ENCODE peak calls at places on chromosomes 16 and 17, in five cellular contexts. J is substantia nigra; N is HTR-8/SVneo; P is cardiac fibroblast; Q is stimulated activated CD8-positive, alpha-beta memory T cell treated with anti-CD3 and anti-CD28 coated beads, Interleukin-4, amount 100 ng/mL, for 1 hour. X is an unnamed sample.

GRCh38 chr17:17111401-17112393 is 69.4 kb downstream of the MPRIP start:
- DNase-seq in J (no peak), N (no peak), P (no peak), Q (no peak), X (no peak)

GRCh38 chr16:66270333-66270927 is 96.1 kb upstream of the CDH5 start:
- DNase-seq in J (peak), N (peak), P (peak), Q (peak), X (peak)

GRCh38 chr16:57373117-57373947 is 1.0 kb downstream of the CX3CL1 start:
- DNase-seq in J (no peak), N (no peak), P (no peak), Q (no peak), X (peak)

GRCh38 chr16:79932564-79932963 is 332.0 kb upstream of the MAF start:
- DNase-seq in J (no peak), N (no peak), P (no peak), Q (no peak), X (no peak)

GRCh38 chr17:73546121-73546520 is 98.1 kb downstream of the SDK2 start:
- DNase-seq in J (no peak), N (no peak), P (no peak), Q (no peak), X (no peak)

GRCh38 chr17:64074704-64075484 is 54.5 kb upstream of the ICAM2 start:
- DNase-seq in J (no peak), N (no peak), P (peak), Q (no peak), X (peak)

GRCh38 chr17:63480192-63480784 is 3.4 kb downstream of the ACE start:
- DNase-seq in J (no peak), N (no peak), P (no peak), Q (no peak), X (no peak)

GRCh38 chr17:2028234-2028614 is 1.7 kb upstream of the DPH1 start:
- DNase-seq in J (no peak), N (no peak), P (no peak), Q (no peak), X (no peak)

GRCh38 chr16:66427451-66427860 is 361 bp downstream of the BEAN1 start:
- DNase-seq in J (no peak), N (no peak), P (no peak), Q (no peak), X (no peak)

GRCh38 chr16:52680993-52681392 is 134.1 kb upstream of the TOX3 start:
- DNase-seq in J (no peak), N (no peak), P (no peak), Q (no peak), X (no peak)

GRCh38 chr16:84606081-84606875 is 11.6 kb downstream of the COTL1 start:
- DNase-seq in J (peak), N (no peak), P (no peak), Q (no peak), X (no peak)

GRCh38 chr17:10743316-10744009 is 13.6 kb upstream of the TMEM220 start:
- DNase-seq in J (no peak), N (no peak), P (peak), Q (no peak), X (peak)

GRCh38 chr16:15993946-15994665 is 44.7 kb downstream of the ABCC1 start:
- DNase-seq in J (no peak), N (no peak), P (peak), Q (no peak), X (peak)

GRCh38 chr16:48613061-48613957 is 3.3 kb upstream of the N4BP1 start:
- DNase-seq in J (no peak), N (no peak), P (peak), Q (no peak), X (no peak)

GRCh38 chr16:24986512-24987303 is 28.5 kb downstream of the ARHGAP17 start:
- DNase-seq in J (no peak), N (no peak), P (peak), Q (no peak), X (peak)

GRCh38 chr17:21218831-21219380 is 4.9 kb upstream of the TMEM11 start:
- DNase-seq in J (no peak), N (no peak), P (no peak), Q (no peak), X (no peak)

GRCh38 chr17:7130626-7131467 is 16.2 kb upstream of the ASGR2 start:
- DNase-seq in J (no peak), N (no peak), P (no peak), Q (no peak), X (no peak)

GRCh38 chr17:19370493-19370960 is 7.8 kb upstream of the MAPK7 start:
- DNase-seq in J (no peak), N (no peak), P (no peak), Q (no peak), X (no peak)

GRCh38 chr16:59478806-59479205 is 744.7 kb upstream of the GOT2 start:
- DNase-seq in J (no peak), N (no peak), P (peak), Q (no peak), X (peak)

GRCh38 chr16:71623597-71623996 is 2.4 kb upstream of the MARVELD3 start:
- DNase-seq in J (no peak), N (no peak), P (no peak), Q (no peak), X (no peak)

GRCh38 chr16:86239381-86239780 is 270.9 kb upstream of the FOXF1 start:
- DNase-seq in J (no peak), N (no peak), P (no peak), Q (no peak), X (no peak)

GRCh38 chr17:77440571-77440981 is 299.8 kb downstream of the SEC14L1 start:
- DNase-seq in J (no peak), N (no peak), P (no peak), Q (no peak), X (no peak)

GRCh38 chr16:31093132-31093703 is 1.4 kb downstream of the VKORC1 start:
- DNase-seq in J (peak), N (peak), P (peak), Q (no peak), X (peak)

GRCh38 chr16:4664538-4665418 is 28.6 kb upstream of the NUDT16L1 start:
- DNase-seq in J (no peak), N (no peak), P (no peak), Q (peak), X (no peak)

GRCh38 chr17:68207651-68208253 is 40.1 kb upstream of the AMZ2 start:
- DNase-seq in J (no peak), N (no peak), P (no peak), Q (no peak), X (no peak)

GRCh38 chr17:1649844-1650409 is at the start of gene RILP:
- DNase-seq in J (no peak), N (peak), P (peak), Q (no peak), X (peak)

GRCh38 chr16:14013571-14014283 is 57.4 kb upstream of the MRTFB start:
- DNase-seq in J (no peak), N (peak), P (peak), Q (no peak), X (peak)

GRCh38 chr17:28475151-28475900 is 1.9 kb downstream of the SLC13A2 start:
- DNase-seq in J (no peak), N (no peak), P (no peak), Q (no peak), X (no peak)

GRCh38 chr16:88005968-88006367 is 54.7 kb downstream of the BANP start:
- DNase-seq in J (no peak), N (no peak), P (no peak), Q (no peak), X (no peak)

GRCh38 chr17:78117027-78117981 is 11.3 kb downstream of the TMC6 start:
- DNase-seq in J (peak), N (no peak), P (no peak), Q (no peak), X (no peak)

GRCh38 chr16:72256398-72257048 is 84.6 kb upstream of the PMFBP1 start:
- DNase-seq in J (no peak), N (peak), P (peak), Q (no peak), X (peak)

X was measured in AG20443.